ENCODE peak calls at places on chromosomes 1 and 21, in seven cellular contexts. J is NCI-H524, G is SJSA1, S is MG63, M is astrocyte of the cerebellum, O is dermis microvascular lymphatic vessel endothelial cell, R is HEK293T. I is an unnamed sample.

GRCh38 chr1:58664881-58665280 is 35.0 kb downstream of the MYSM1 start:
- DNase-seq in J (no peak), G (peak; percentile 52), S (no peak), M (no peak), O (peak; percentile 79), R (no peak), I (no peak)

GRCh38 chr1:63611231-63611630 is 18.0 kb downstream of the PGM1 start:
- DNase-seq in J (no peak), G (no peak), S (peak; percentile 21), M (no peak), O (no peak), R (no peak), I (no peak)

GRCh38 chr21:44063151-44063912 is 43.9 kb upstream of the PWP2 start:
- DNase-seq in J (no peak), G (no peak), S (no peak), M (no peak), O (no peak), R (no peak), I (peak; percentile 36)

GRCh38 chr1:3211996-3212395 is 143.0 kb downstream of the PRDM16 start:
- DNase-seq in J (no peak), G (no peak), S (no peak), M (no peak), O (no peak), R (no peak), I (no peak)

GRCh38 chr1:213989071-213989739 is 1.4 kb downstream of the PROX1 start:
- DNase-seq in J (no peak), G (no peak), S (no peak), M (no peak), O (no peak), R (no peak), I (peak; percentile 72)

GRCh38 chr1:2210084-2210653 is 15.6 kb upstream of the FAAP20 start:
- DNase-seq in J (no peak), G (no peak), S (no peak), M (no peak), O (no peak), R (no peak), I (no peak)

GRCh38 chr1:41513388-41513745 is 28.9 kb upstream of the EDN2 start:
- DNase-seq in J (no peak), G (no peak), S (no peak), M (no peak), O (no peak), R (peak; percentile 61), I (no peak)

GRCh38 chr1:198141668-198142351 is 15.0 kb upstream of the NEK7 start:
- DNase-seq in J (no peak), G (no peak), S (no peak), M (no peak), O (no peak), R (no peak), I (no peak)

GRCh38 chr21:43921979-43922945 is 57.2 kb downstream of the AGPAT3 start:
- DNase-seq in J (no peak), G (no peak), S (no peak), M (no peak), O (no peak), R (no peak), I (no peak)

GRCh38 chr1:54833146-54833545 is 32.0 kb upstream of the TTC22 start:
- DNase-seq in J (no peak), G (no peak), S (no peak), M (no peak), O (no peak), R (no peak), I (no peak)

GRCh38 chr1:37714689-37715088 is 22.4 kb downstream of the CDCA8 start:
- DNase-seq in J (no peak), G (no peak), S (no peak), M (no peak), O (no peak), R (no peak), I (no peak)

GRCh38 chr1:9315411-9316079 is 22.9 kb downstream of the SPSB1 start:
- DNase-seq in J (no peak), G (peak; percentile 92), S (peak; percentile 52), M (peak; percentile 74), O (peak; percentile 18), R (no peak), I (peak; percentile 97)

GRCh38 chr1:35876988-35877387 is 6.0 kb upstream of the AGO1 start:
- DNase-seq in J (no peak), G (no peak), S (no peak), M (no peak), O (no peak), R (no peak), I (peak; percentile 78)

GRCh38 chr1:16720403-16721223 is 19.7 kb upstream of the RNU1-4 start:
- DNase-seq in J (no peak), G (no peak), S (no peak), M (no peak), O (no peak), R (peak; percentile 9), I (peak; percentile 86)

GRCh38 chr1:3992103-3992556 is 92.1 kb upstream of the C1orf174 start:
- DNase-seq in J (no peak), G (no peak), S (no peak), M (no peak), O (no peak), R (no peak), I (no peak)

GRCh38 chr1:209434066-209434465 is 149.4 kb upstream of the CAMK1G start:
- DNase-seq in J (no peak), G (no peak), S (peak; percentile 83), M (no peak), O (no peak), R (no peak), I (no peak)

GRCh38 chr1:9561429-9561828 is 22.2 kb downstream of the SLC25A33 start:
- DNase-seq in J (peak; percentile 38), G (peak; percentile 21), S (peak; percentile 52), M (peak; percentile 96), O (no peak), R (peak; percentile 60), I (peak; percentile 95)

GRCh38 chr1:89311757-89312156 is 39.1 kb upstream of the GBP5 start:
- DNase-seq in J (no peak), G (no peak), S (no peak), M (no peak), O (no peak), R (no peak), I (no peak)

GRCh38 chr21:41651396-41651795 is 115.5 kb downstream of the RIPK4 start:
- DNase-seq in J (no peak), G (no peak), S (peak; percentile 86), M (no peak), O (no peak), R (no peak), I (peak; percentile 76)

GRCh38 chr1:156491151-156491949 is 9.2 kb downstream of the MEF2D start:
- DNase-seq in J (no peak), G (no peak), S (no peak), M (no peak), O (no peak), R (no peak), I (peak; percentile 77)

GRCh38 chr1:94974224-94974623 is 47.3 kb upstream of the CNN3 start:
- DNase-seq in J (no peak), G (peak; percentile 19), S (no peak), M (peak; percentile 52), O (no peak), R (no peak), I (no peak)

GRCh38 chr1:245154429-245155185 is at the start of gene KIF26B:
- DNase-seq in J (peak; percentile 37), G (peak; percentile 69), S (peak; percentile 38), M (no peak), O (no peak), R (peak; percentile 28), I (peak; percentile 95)

GRCh38 chr1:100039571-100039970 is 69.8 kb downstream of the SLC35A3 start:
- DNase-seq in J (no peak), G (peak; percentile 6), S (no peak), M (no peak), O (no peak), R (no peak), I (peak; percentile 58)

GRCh38 chr1:50667272-50667671 is 244.0 kb upstream of the DMRTA2 start:
- DNase-seq in J (no peak), G (no peak), S (no peak), M (no peak), O (no peak), R (no peak), I (no peak)

GRCh38 chr1:171366099-171366498 is 52.1 kb downstream of the FMO4 start:
- DNase-seq in J (no peak), G (no peak), S (no peak), M (no peak), O (no peak), R (no peak), I (no peak)

GRCh38 chr1:158118713-158119402 is 61.8 kb upstream of the CD1D start:
- DNase-seq in J (no peak), G (no peak), S (no peak), M (no peak), O (no peak), R (no peak), I (peak; percentile 62)

GRCh38 chr1:183544598-183545297 is 45.5 kb downstream of the NCF2 start:
- DNase-seq in J (peak; percentile 89), G (no peak), S (no peak), M (no peak), O (no peak), R (no peak), I (no peak)

GRCh38 chr1:199029855-199030254 is 391.0 kb downstream of the PTPRC start:
- DNase-seq in J (no peak), G (no peak), S (no peak), M (no peak), O (no peak), R (no peak), I (peak; percentile 6)

GRCh38 chr1:153953859-153954365 is 4.5 kb downstream of the CRTC2 start:
- DNase-seq in J (no peak), G (no peak), S (no peak), M (no peak), O (no peak), R (no peak), I (peak; percentile 66)

GRCh38 chr1:56074357-56074717 is 505.0 kb downstream of the PLPP3 start:
- DNase-seq in J (no peak), G (no peak), S (no peak), M (peak; percentile 16), O (peak; percentile 73), R (no peak), I (no peak)

GRCh38 chr1:183735069-183735860 is 69.7 kb upstream of the RGL1 start:
- DNase-seq in J (no peak), G (peak; percentile 10), S (no peak), M (no peak), O (no peak), R (no peak), I (no peak)

GRCh38 chr1:2952371-2952770 is 68.9 kb upstream of the ACTRT2 start:
- DNase-seq in J (no peak), G (no peak), S (no peak), M (no peak), O (no peak), R (no peak), I (no peak)

GRCh38 chr1:39021431-39021830 is 4.7 kb upstream of the NDUFS5 start:
- DNase-seq in J (no peak), G (no peak), S (no peak), M (no peak), O (no peak), R (no peak), I (no peak)

GRCh38 chr1:229895605-229896004 is 171.4 kb upstream of the GALNT2 start:
- DNase-seq in J (no peak), G (no peak), S (no peak), M (no peak), O (no peak), R (no peak), I (no peak)

GRCh38 chr21:41856572-41856971 is 22.6 kb downstream of the PRDM15 start:
- DNase-seq in J (no peak), G (no peak), S (no peak), M (no peak), O (no peak), R (no peak), I (peak; percentile 35)

GRCh38 chr1:59393211-59394180 is 96.6 kb downstream of the FGGY start:
- DNase-seq in J (peak; percentile 58), G (no peak), S (peak; percentile 68), M (peak; percentile 87), O (peak; percentile 12), R (peak; percentile 61), I (no peak)

I was measured in osteoblast.